ENCODE peak calls at places on chromosome 6, in seven cellular contexts. F is adrenal gland; M is naive thymus-derived CD4-positive, alpha-beta T cell; N is uterus; E is testis; T is HAP-1; C is body of pancreas. X is an unnamed sample.

GRCh38 chr6:91082311-91082803 is 495.5 kb upstream of the MAP3K7 start:
- DNase-seq in F (no peak), M (no peak), N (no peak), E (peak; percentile 15), T (no peak), C (no peak), X (no peak)

GRCh38 chr6:32944265-32944664 is 3.4 kb upstream of the HLA-DMB start:
- DNase-seq in F (no peak), M (peak; percentile 55), N (no peak), E (no peak), T (no peak), C (no peak), X (peak; percentile 60)

GRCh38 chr6:116763048-116763447 is 2.5 kb downstream of the FAM162B start:
- DNase-seq in F (no peak), M (no peak), N (no peak), E (no peak), T (no peak), C (no peak), X (no peak)

GRCh38 chr6:20205722-20206154 is 6.5 kb downstream of the MBOAT1 start:
- DNase-seq in F (peak; percentile 58), M (no peak), N (peak; percentile 49), E (no peak), T (no peak), C (no peak), X (no peak)

GRCh38 chr6:5866547-5867051 is 140.1 kb downstream of the NRN1 start:
- DNase-seq in F (no peak), M (no peak), N (no peak), E (no peak), T (no peak), C (no peak), X (no peak)

GRCh38 chr6:40956871-40957270 is 82.2 kb downstream of the UNC5CL start:
- DNase-seq in F (no peak), M (no peak), N (no peak), E (no peak), T (no peak), C (no peak), X (no peak)

GRCh38 chr6:3769610-3770009 is 18.1 kb upstream of the PXDC1 start:
- DNase-seq in F (no peak), M (no peak), N (no peak), E (no peak), T (no peak), C (no peak), X (no peak)

GRCh38 chr6:139699335-139699734 is 324.9 kb upstream of the CITED2 start:
- DNase-seq in F (peak; percentile 17), M (no peak), N (no peak), E (no peak), T (no peak), C (no peak), X (no peak)

GRCh38 chr6:97665410-97665809 is 382.4 kb upstream of the MMS22L start:
- DNase-seq in F (no peak), M (no peak), N (no peak), E (no peak), T (no peak), C (no peak), X (no peak)

GRCh38 chr6:108604156-108604555 is 43.4 kb downstream of the FOXO3 start:
- DNase-seq in F (no peak), M (no peak), N (no peak), E (no peak), T (no peak), C (no peak), X (no peak)

GRCh38 chr6:138489846-138490245 is 9.4 kb downstream of the NHSL1 start:
- DNase-seq in F (no peak), M (no peak), N (no peak), E (no peak), T (no peak), C (no peak), X (no peak)

DNA sequence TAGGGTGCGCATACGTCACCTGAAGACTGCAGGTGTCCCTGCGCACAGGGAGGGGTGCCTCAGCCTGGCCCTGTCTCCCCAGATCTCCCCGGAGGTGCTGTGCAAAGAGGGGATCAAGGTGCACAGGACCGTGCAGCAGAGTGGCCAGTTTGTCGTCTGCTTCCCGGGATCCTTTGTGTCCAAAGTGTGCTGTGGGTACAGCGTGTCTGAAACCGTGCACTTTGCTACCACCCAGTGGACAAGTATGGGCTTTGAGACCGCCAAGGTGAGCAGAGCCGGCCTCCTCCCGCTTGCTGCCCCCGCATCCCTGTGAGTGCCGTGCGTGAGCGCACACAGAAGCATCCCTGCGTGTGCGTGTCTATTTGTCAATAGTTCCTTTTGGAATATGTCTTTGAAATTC is 150.7 kb downstream of the DTNBP1 start:
- DNase-seq in F (peak; percentile 40), M (no peak), N (no peak), E (peak; percentile 56), T (no peak), C (no peak), X (no peak)
- H3K36me3 ChIP-seq in F (no peaks in the 10 kb centered on the region), M (peaks cover 96% of the 10 kb centered on the region), N (no peaks in the 10 kb centered on the region), E (no peaks in the 10 kb centered on the region), T (no peaks in the 10 kb centered on the region), C (peaks cover 9% of the 10 kb centered on the region), X (peaks cover 33% of the 10 kb centered on the region)

DNA sequence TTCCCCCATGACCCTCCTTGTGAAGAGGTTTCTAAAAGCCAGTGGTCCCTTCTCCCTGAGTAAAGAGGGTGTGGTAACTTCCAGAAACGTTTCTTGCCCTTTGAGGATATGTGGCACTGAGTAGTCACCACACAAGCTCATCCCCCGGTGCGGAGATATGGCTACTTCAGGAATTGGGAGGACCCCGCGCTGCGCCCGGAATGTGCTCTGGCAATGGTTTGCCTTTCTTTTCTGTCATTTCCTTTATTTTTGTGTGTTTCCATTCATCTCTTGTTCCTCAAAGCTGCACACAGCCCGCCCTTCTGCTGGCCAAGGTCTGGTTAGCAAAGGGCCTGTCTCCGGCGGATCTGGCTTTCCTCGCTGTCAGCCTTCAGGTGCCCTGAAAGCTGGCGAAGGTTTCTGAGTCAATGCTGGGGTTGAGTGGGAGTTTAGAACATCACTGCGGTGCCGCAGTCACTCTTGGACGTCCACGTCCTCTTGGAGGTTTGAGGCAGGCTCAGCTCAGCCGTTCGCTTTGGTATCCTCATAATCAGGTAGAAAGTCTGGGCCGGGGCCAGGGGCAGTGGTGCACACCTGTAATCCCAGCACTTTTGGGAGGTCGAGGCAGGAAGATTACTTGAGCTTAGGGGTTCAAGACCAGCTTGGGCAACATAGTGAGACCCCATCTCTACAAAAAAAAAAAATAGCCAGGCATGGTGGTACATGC is 67.2 kb downstream of the TCP11 start:
- DNase-seq in F (no peak), M (no peak), N (no peak), E (no peak), T (no peak), C (no peak), X (no peak)
- H3K36me3 ChIP-seq in F (no peaks in the 10 kb centered on the region), M (peaks cover 30% of the 10 kb centered on the region), N (no peaks in the 10 kb centered on the region), E (no peaks in the 10 kb centered on the region), T (no peaks in the 10 kb centered on the region), C (peaks cover 1% of the 10 kb centered on the region), X (no peaks in the 10 kb centered on the region)

DNA sequence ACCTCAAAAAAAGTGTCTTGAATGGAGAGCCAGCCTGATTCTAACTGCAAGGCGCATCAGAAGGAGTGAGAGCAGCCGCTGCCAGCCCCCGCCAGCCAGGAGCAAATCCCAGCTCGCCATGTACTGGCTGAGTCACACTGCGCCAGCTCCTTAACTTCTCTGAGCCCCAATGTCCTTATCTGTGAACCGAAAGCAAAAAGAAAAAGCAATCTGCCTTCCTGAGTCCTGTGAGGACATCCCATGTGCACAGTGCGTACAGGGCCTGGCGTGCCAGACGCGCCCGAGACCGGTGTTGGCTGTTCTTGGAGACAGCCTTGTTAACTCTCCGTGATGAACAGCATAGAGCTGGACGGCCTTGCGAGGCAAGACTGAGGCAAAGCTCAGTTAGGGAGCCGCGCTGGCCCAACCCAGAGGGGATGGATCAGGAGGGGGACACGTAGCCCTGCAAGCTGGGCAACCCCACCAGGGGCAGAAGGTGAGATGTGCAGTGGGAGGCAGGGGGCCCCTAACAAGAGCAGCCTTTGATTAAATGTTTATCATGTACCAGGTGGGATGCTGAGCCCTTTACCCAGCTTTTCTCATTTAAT is 122.7 kb downstream of the AGPAT4 start:
- DNase-seq in F (no peak), M (no peak), N (no peak), E (no peak), T (no peak), C (no peak), X (no peak)
- H3K36me3 ChIP-seq in F (no peaks in the 10 kb centered on the region), M (no peaks in the 10 kb centered on the region), N (no peaks in the 10 kb centered on the region), E (no peaks in the 10 kb centered on the region), T (no peaks in the 10 kb centered on the region), C (no peaks in the 10 kb centered on the region), X (no peaks in the 10 kb centered on the region)

DNA sequence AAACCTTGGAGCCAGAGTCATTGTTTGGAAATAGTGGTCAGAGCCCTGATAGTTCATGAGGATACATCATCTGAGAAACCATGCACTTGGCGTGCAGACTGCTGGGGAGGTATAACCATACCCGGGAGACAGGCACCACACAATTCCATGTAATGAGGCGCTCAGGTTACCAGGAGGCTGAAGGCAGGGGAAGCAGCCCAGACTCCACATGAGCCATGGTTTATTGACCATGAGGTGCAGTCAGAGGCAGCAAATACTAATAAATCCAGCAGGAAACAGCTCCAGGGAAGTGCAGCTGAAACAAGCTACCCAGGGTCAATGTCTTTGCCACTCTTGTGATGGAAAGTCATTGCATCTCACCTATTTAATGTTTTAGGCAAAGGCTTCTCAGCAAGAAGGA is 156.0 kb downstream of the TBC1D7 start:
- DNase-seq in F (no peak), M (no peak), N (no peak), E (no peak), T (no peak), C (no peak), X (no peak)
- H3K36me3 ChIP-seq in F (no peaks in the 10 kb centered on the region), M (no peaks in the 10 kb centered on the region), N (no peaks in the 10 kb centered on the region), E (no peaks in the 10 kb centered on the region), T (no peaks in the 10 kb centered on the region), C (no peaks in the 10 kb centered on the region), X (no peaks in the 10 kb centered on the region)

X was measured in CD8-positive, alpha-beta memory T cell.